ENCODE peak calls at places on chromosomes 3 and 15, in ten cellular contexts. U, R, W, V, M, F, N, G, B and A are unnamed samples.

GRCh38 chr3:157127268-157127667 is 32.7 kb downstream of the CCNL1 start:
- DNase-seq in F (no peak), M (no peak), V (no peak), B (no peak), U (no peak), W (no peak), G (no peak), N (no peak), R (no peak), A (no peak)

GRCh38 chr3:27721717-27722564 is at the start of gene EOMES:
- DNase-seq in R (peak), U (no peak), M (no peak), W (no peak), N (no peak), F (peak), B (no peak), G (peak), V (peak), A (peak)

GRCh38 chr3:110381992-110382391 is 689.6 kb upstream of the NECTIN3 start:
- DNase-seq in U (no peak), V (no peak), B (no peak), M (no peak), F (no peak), G (no peak), N (no peak), W (no peak), R (peak), A (no peak)

GRCh38 chr3:170301404-170301803 is 56.1 kb upstream of the SKIL start:
- DNase-seq in N (peak), V (no peak), M (no peak), W (no peak), R (no peak), U (no peak), F (no peak), B (peak), G (no peak), A (no peak)

GRCh38 chr15:31338879-31339557 is 12.4 kb downstream of the KLF13 start:
- DNase-seq in G (no peak), M (no peak), R (no peak), U (peak), F (no peak), W (peak), B (peak), N (peak), V (peak), A (peak)

GRCh38 chr3:165839296-165840076 is 2.3 kb upstream of the BCHE start:
- DNase-seq in U (no peak), W (no peak), R (peak), F (no peak), N (no peak), G (no peak), M (no peak), V (peak), B (no peak), A (no peak)

GRCh38 chr3:81375921-81376320 is 385.5 kb downstream of the GBE1 start:
- DNase-seq in F (no peak), N (no peak), M (no peak), B (no peak), G (no peak), V (no peak), R (no peak), U (no peak), W (no peak), A (no peak)

GRCh38 chr3:20648921-20649381 is 462.9 kb upstream of the SGO1 start:
- DNase-seq in U (no peak), B (peak), G (no peak), M (no peak), F (no peak), W (no peak), V (no peak), N (peak), R (no peak), A (no peak)

GRCh38 chr3:74314696-74315095 is 299.8 kb downstream of the CNTN3 start:
- DNase-seq in R (no peak), U (no peak), F (no peak), G (no peak), N (no peak), B (no peak), M (no peak), W (no peak), V (no peak), A (no peak)